ENCODE peak calls at places on chromosomes 1 and 21, in four cellular contexts. One of them, this sample, is unnamed.

GRCh38 chr1:1901641-1902294 is 10.9 kb upstream of the GNB1 start:
- DNase-seq in PC-3: no peak
- DNase-seq in mammary epithelial cell: no peak
- DNase-seq in PC-9: no peak
- DNase-seq in this sample: no peak

GRCh38 chr1:209400351-209401220 is 182.9 kb upstream of the CAMK1G start:
- DNase-seq in PC-3: no peak
- DNase-seq in mammary epithelial cell: no peak
- DNase-seq in PC-9: no peak
- DNase-seq in this sample: no peak

GRCh38 chr1:4481451-4481850 is 173.0 kb upstream of the AJAP1 start:
- DNase-seq in PC-3: no peak
- DNase-seq in mammary epithelial cell: no peak
- DNase-seq in PC-9: no peak
- DNase-seq in this sample: no peak

GRCh38 chr21:25722631-25723030 is 12.1 kb downstream of the ATP5PF start:
- DNase-seq in PC-3: no peak
- DNase-seq in mammary epithelial cell: no peak
- DNase-seq in PC-9: no peak
- DNase-seq in this sample: no peak

GRCh38 chr1:6347641-6348487 is 45.7 kb downstream of the ACOT7 start:
- DNase-seq in PC-3: peak; percentile 63
- DNase-seq in mammary epithelial cell: no peak
- DNase-seq in PC-9: no peak
- DNase-seq in this sample: peak; percentile 56

GRCh38 chr1:1972976-1973715 is 30.4 kb downstream of the CFAP74 start:
- DNase-seq in PC-3: no peak
- DNase-seq in mammary epithelial cell: no peak
- DNase-seq in PC-9: no peak
- DNase-seq in this sample: no peak

GRCh38 chr21:29192999-29193563 is 62.6 kb downstream of the MAP3K7CL start:
- DNase-seq in PC-3: no peak
- DNase-seq in mammary epithelial cell: no peak
- DNase-seq in PC-9: no peak
- DNase-seq in this sample: peak; percentile 86

GRCh38 chr1:42302034-42302433 is 33.0 kb downstream of the FOXJ3 start:
- DNase-seq in PC-3: no peak
- DNase-seq in mammary epithelial cell: no peak
- DNase-seq in PC-9: no peak
- DNase-seq in this sample: no peak

GRCh38 chr21:38881041-38881570 is 75.4 kb downstream of the ETS2 start:
- DNase-seq in PC-3: peak; percentile 73
- DNase-seq in mammary epithelial cell: no peak
- DNase-seq in PC-9: no peak
- DNase-seq in this sample: no peak

GRCh38 chr1:17119076-17119743 is at the start of gene PADI2:
- DNase-seq in PC-3: peak; percentile 76
- DNase-seq in mammary epithelial cell: peak; percentile 59
- DNase-seq in PC-9: peak; percentile 54
- DNase-seq in this sample: peak; percentile 87

GRCh38 chr21:33028271-33028670 is 2.5 kb downstream of the OLIG2 start:
- DNase-seq in PC-3: no peak
- DNase-seq in mammary epithelial cell: no peak
- DNase-seq in PC-9: no peak
- DNase-seq in this sample: no peak

GRCh38 chr21:33026299-33026858 is 644 bp downstream of the OLIG2 start:
- DNase-seq in PC-3: no peak
- DNase-seq in mammary epithelial cell: no peak
- DNase-seq in PC-9: no peak
- DNase-seq in this sample: no peak

GRCh38 chr21:33026878-33027400 is 1.2 kb downstream of the OLIG2 start:
- DNase-seq in PC-3: no peak
- DNase-seq in mammary epithelial cell: no peak
- DNase-seq in PC-9: no peak
- DNase-seq in this sample: no peak

GRCh38 chr21:33028759-33029511 is 3.2 kb downstream of the OLIG2 start:
- DNase-seq in PC-3: no peak
- DNase-seq in mammary epithelial cell: no peak
- DNase-seq in PC-9: no peak
- DNase-seq in this sample: peak; percentile 33

DNA sequence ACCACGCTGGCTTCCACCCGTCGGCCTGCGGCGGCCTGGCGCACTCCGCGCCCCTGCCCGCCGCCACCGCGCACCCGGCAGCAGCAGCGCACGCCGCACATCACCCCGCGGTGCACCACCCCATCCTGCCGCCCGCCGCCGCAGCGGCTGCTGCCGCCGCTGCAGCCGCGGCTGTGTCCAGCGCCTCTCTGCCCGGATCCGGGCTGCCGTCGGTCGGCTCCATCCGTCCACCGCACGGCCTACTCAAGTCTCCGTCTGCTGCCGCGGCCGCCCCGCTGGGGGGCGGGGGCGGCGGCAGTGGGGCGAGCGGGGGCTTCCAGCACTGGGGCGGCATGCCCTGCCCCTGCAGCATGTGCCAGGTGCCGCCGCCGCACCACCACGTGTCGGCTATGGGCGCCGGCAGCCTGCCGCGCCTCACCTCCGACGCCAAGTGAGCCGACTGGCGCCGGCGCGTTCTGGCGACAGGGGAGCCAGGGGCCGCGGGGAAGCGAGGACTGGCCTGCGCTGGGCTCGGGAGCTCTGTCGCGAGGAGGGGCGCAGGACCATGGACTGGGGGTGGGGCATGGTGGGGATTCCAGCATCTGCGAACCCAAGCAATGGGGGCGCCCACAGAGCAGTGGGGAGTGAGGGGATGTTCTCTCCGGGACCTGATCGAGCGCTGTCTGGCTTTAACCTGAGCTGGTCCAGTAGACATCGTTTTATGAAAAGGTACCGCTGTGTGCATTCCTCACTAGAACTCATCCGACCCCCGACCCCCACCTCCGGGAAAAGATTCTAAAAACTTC is 1.9 kb downstream of the OLIG2 start:
- DNase-seq in PC-3: no peak
- DNase-seq in mammary epithelial cell: no peak
- DNase-seq in PC-9: no peak
- DNase-seq in this sample: no peak
- TF ChIP-seq EZH2 in PC-3: no peak
- TF ChIP-seq EZH2 in mammary epithelial cell: peak; percentile 50
- TF ChIP-seq EZH2 in PC-9: no peak
- TF ChIP-seq EZH2 in this sample: peak; percentile 23

GRCh38 chr1:43768168-43768567 is 60.8 kb downstream of the ST3GAL3 start:
- DNase-seq in PC-3: no peak
- DNase-seq in mammary epithelial cell: no peak
- DNase-seq in PC-9: no peak
- DNase-seq in this sample: no peak

GRCh38 chr1:43766818-43767525 is 59.6 kb downstream of the ST3GAL3 start:
- DNase-seq in PC-3: no peak
- DNase-seq in mammary epithelial cell: peak; percentile 73
- DNase-seq in PC-9: no peak
- DNase-seq in this sample: no peak

GRCh38 chr1:43769350-43769908 is 62.1 kb downstream of the ST3GAL3 start:
- DNase-seq in PC-3: no peak
- DNase-seq in mammary epithelial cell: no peak
- DNase-seq in PC-9: no peak
- DNase-seq in this sample: no peak

GRCh38 chr1:43772978-43773377 is 65.6 kb downstream of the ST3GAL3 start:
- DNase-seq in PC-3: no peak
- DNase-seq in mammary epithelial cell: no peak
- DNase-seq in PC-9: no peak
- DNase-seq in this sample: no peak

DNA sequence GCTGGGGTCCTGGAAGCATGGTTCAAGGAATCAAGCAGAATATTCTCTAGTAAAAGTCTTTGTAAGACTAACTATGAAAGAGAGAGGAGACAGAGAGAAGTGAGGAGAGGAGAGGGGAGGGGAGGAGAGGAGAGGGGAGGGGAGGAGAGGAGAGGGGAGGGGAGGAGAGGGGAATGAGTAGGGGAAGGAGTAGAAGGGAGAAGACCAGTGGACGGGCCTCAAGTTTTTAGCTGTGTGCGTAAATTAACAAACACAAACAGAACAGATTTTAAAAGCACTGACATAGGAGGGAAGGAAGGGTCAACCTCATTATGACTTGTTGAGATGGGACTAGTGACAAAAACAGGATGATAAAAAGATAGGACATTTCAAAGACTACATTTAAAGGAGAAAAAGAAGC is 62.8 kb downstream of the ST3GAL3 start:
- DNase-seq in PC-3: no peak
- DNase-seq in mammary epithelial cell: no peak
- DNase-seq in PC-9: no peak
- DNase-seq in this sample: no peak
- TF ChIP-seq CTCF in PC-3: no peak
- TF ChIP-seq CTCF in mammary epithelial cell: no peak
- TF ChIP-seq CTCF in PC-9: no peak
- TF ChIP-seq CTCF in this sample: no peak

DNA sequence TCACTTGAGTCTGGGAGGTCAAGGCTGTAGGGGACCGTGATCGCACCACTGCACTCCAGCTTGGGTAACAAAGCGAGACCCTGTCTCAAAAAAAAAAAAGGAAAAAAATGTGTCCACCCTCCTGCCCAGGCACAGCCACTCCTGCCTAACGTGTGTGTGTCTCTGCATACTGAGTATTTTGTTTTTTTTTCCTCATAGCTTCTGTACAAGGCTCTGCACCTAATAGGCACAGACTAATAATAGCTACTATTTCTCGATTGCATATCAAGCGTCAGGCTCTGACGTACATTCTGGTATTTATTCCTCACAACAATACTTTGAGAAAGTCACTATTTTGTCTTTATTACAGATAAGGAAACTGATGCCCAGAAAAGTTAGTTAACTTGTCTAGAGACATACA is 5.0 kb downstream of the PTGFRN start:
- DNase-seq in PC-3: no peak
- DNase-seq in mammary epithelial cell: no peak
- DNase-seq in PC-9: no peak
- DNase-seq in this sample: no peak
- H3K4me3 ChIP-seq in PC-3: peak overlapping the region; percentile 32
- H3K4me3 ChIP-seq in mammary epithelial cell: no peak overlapping the region
- H3K4me3 ChIP-seq in PC-9: no peak overlapping the region
- H3K4me3 ChIP-seq in this sample: no peak overlapping the region

DNA sequence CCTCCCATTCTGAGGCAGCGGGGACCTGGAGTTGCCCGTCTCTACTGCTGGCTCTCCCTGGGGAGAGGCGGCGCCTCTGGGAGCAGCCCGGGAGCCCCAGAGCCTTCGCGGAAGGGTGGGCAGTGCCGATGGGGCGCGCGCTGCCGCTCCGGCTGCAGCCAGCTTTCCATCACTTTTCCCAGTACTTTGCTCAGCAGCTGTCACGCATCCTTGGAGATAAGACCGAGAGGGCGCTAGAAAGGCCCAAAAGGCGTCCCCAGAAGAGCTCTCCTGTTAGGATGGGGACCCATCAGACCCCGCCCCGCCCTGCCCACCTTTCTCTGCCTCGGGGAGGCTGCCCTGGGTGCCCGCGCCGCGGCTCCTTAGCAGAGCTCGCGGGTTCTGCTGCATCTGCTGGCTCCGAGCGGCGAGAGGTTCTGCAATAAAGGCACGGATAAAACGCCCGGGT is 531 bp downstream of the KCNH1 start:
- DNase-seq in PC-3: no peak
- DNase-seq in mammary epithelial cell: peak; percentile 6
- DNase-seq in PC-9: no peak
- DNase-seq in this sample: peak; percentile 18
- TF ChIP-seq EZH2 in PC-3: no peak
- TF ChIP-seq EZH2 in mammary epithelial cell: no peak
- TF ChIP-seq EZH2 in PC-9: no peak
- TF ChIP-seq EZH2 in this sample: no peak